ENCODE peak calls at places on chromosome 17, in four cellular contexts. O is Calu3, J is GM12865, F is upper lobe of right lung. Q is an unnamed sample.

GRCh38 chr17:30238387-30239088 is 3.0 kb upstream of the SLC6A4 start:
- DNase-seq in J (no peak), F (peak), O (no peak), Q (no peak)

GRCh38 chr17:38852771-38853291 is 690 bp downstream of the RPL23 start:
- DNase-seq in O (no peak), F (no peak), J (no peak), Q (no peak)

GRCh38 chr17:47808036-47808829 is 13.4 kb downstream of the OSBPL7 start:
- DNase-seq in O (no peak), J (no peak), F (peak), Q (no peak)

GRCh38 chr17:12619444-12620199 is 46.1 kb upstream of the MYOCD start:
- DNase-seq in O (no peak), F (no peak), J (no peak), Q (no peak)

GRCh38 chr17:59839646-59840328 is 53.0 kb downstream of the TUBD1 start:
- DNase-seq in F (no peak), O (no peak), J (peak), Q (no peak)

GRCh38 chr17:3955373-3955978 is 8.8 kb downstream of the ATP2A3 start:
- DNase-seq in J (no peak), O (no peak), F (no peak), Q (no peak)

GRCh38 chr17:65530158-65530984 is 31.1 kb downstream of the AXIN2 start:
- DNase-seq in F (no peak), J (no peak), O (no peak), Q (no peak)

GRCh38 chr17:6924121-6924676 is 71.7 kb upstream of the ALOX12 start:
- DNase-seq in O (no peak), J (no peak), F (no peak), Q (no peak)

GRCh38 chr17:9237661-9238301 is 216.5 kb downstream of the NTN1 start:
- DNase-seq in J (no peak), O (no peak), F (no peak), Q (no peak)

GRCh38 chr17:15502315-15503112 is 35.1 kb upstream of the CDRT4 start:
- DNase-seq in O (peak), J (peak), F (peak), Q (peak)

GRCh38 chr17:48545022-48545376 is at the start of gene HOXB2:
- DNase-seq in O (no peak), F (no peak), J (no peak), Q (no peak)

GRCh38 chr17:70321388-70321787 is 152.1 kb downstream of the KCNJ2 start:
- DNase-seq in O (no peak), J (no peak), F (no peak), Q (no peak)

GRCh38 chr17:40101367-40102210 is 1.2 kb upstream of the NR1D1 start:
- DNase-seq in J (no peak), F (no peak), O (no peak), Q (no peak)

GRCh38 chr17:47802341-47803022 is 19.1 kb downstream of the OSBPL7 start:
- DNase-seq in F (no peak), J (peak), O (peak), Q (no peak)

GRCh38 chr17:68295086-68295485 is 3.8 kb downstream of the ARSG start:
- DNase-seq in O (no peak), F (no peak), J (no peak), Q (no peak)

GRCh38 chr17:65455972-65456343 is 105.5 kb downstream of the AXIN2 start:
- DNase-seq in J (peak), F (no peak), O (no peak), Q (no peak)

GRCh38 chr17:19716108-19717030 is at the start of gene SLC47A2:
- DNase-seq in F (peak), O (no peak), J (no peak), Q (no peak)

GRCh38 chr17:8162997-8163977 is 539 bp upstream of the VAMP2 start:
- DNase-seq in O (no peak), F (peak), J (no peak), Q (no peak)

GRCh38 chr17:79188048-79188447 is 113.4 kb downstream of the ENGASE start:
- DNase-seq in O (peak), F (no peak), J (peak), Q (no peak)

GRCh38 chr17:82905130-82905529 is 65.3 kb upstream of the ZNF750 start:
- DNase-seq in F (no peak), J (no peak), O (no peak), Q (no peak)

GRCh38 chr17:8048736-8049135 is 9.9 kb downstream of the ALOX15B start:
- DNase-seq in J (no peak), F (peak), O (no peak), Q (no peak)

GRCh38 chr17:8029121-8029520 is 9.7 kb upstream of the ALOX15B start:
- DNase-seq in F (no peak), J (no peak), O (no peak), Q (no peak)

GRCh38 chr17:51147641-51148040 is 5.7 kb upstream of the NME1 start:
- DNase-seq in O (no peak), F (peak), J (no peak), Q (no peak)

GRCh38 chr17:39729280-39729851 is 966 bp downstream of the MIEN1 start:
- DNase-seq in F (no peak), J (no peak), O (no peak), Q (no peak)

GRCh38 chr17:19771971-19772630 is 24.0 kb upstream of the ALDH3A1 start:
- DNase-seq in F (no peak), O (no peak), J (peak), Q (no peak)

GRCh38 chr17:27569257-27569722 is 61.7 kb upstream of the LGALS9 start:
- DNase-seq in O (peak), F (no peak), J (peak), Q (no peak)

GRCh38 chr17:22138861-22139469 is 446.6 kb downstream of the KCNJ18 start:
- DNase-seq in F (no peak), O (no peak), J (no peak), Q (no peak)

GRCh38 chr17:22145605-22146178 is 453.4 kb downstream of the KCNJ18 start:
- DNase-seq in J (no peak), F (no peak), O (no peak), Q (no peak)

GRCh38 chr17:22142091-22142490 is 449.8 kb downstream of the KCNJ18 start:
- DNase-seq in J (no peak), O (no peak), F (no peak), Q (no peak)
- TF ChIP-seq CTCF in J (no peak), O (no peak), F (no peak), Q (no peak)

GRCh38 chr17:45236002-45236606 is 14.4 kb downstream of the FMNL1 start:
- DNase-seq in F (no peak), O (no peak), J (no peak), Q (no peak)
- TF ChIP-seq CTCF in F (peak), O (peak), J (no peak), Q (no peak)

DNA sequence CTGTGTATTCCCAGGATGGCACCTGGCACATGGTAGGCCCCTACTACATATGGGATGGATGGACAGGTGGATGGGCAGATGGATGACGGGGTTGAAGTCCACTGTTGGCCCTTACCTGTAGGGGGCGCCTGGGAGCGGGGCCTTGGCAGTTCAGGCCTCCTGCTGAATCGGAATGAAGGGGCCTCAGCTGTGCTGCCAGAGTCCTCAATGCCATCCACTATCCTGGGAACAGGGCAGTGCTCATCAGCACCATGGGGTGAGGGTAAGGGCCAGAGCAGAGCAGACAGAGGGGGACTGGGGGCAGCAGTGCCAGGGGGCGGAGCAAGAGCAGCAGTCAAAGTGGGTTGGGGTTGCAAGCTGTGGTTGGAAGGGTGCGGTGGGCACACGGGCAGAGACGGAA is 8.3 kb upstream of the RAB5C start:
- DNase-seq in O (peak), J (peak), F (no peak), Q (no peak)
- TF ChIP-seq CTCF in O (peak), J (peak), F (peak), Q (no peak)

GRCh38 chr17:2484876-2485275 is 26.8 kb downstream of the METTL16 start:
- DNase-seq in O (no peak), J (no peak), F (no peak), Q (no peak)
- TF ChIP-seq CTCF in O (no peak), J (no peak), F (no peak), Q (no peak)

DNA sequence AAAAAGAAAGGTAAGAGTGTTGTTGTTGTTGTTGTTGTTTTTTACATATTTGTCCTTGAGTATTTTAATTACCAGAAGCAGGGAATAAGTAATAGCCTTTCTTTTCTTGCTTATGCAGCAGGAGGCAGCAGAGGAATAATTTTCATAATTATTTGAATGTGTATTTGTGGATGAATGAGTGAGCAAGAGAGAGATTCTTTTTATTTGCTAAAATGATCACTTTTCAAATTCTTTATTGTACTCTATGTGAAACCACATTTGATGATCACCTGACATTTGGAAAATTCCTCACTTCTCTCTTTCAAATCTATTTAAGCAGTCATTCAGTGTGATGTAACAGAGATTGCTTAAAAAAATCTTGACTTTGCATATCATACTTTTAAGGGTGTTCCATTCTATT is 223.6 kb downstream of the BCAS3 start:
- DNase-seq in O (no peak), F (no peak), J (no peak), Q (no peak)
- TF ChIP-seq CTCF in O (no peak), F (no peak), J (no peak), Q (no peak)

DNA sequence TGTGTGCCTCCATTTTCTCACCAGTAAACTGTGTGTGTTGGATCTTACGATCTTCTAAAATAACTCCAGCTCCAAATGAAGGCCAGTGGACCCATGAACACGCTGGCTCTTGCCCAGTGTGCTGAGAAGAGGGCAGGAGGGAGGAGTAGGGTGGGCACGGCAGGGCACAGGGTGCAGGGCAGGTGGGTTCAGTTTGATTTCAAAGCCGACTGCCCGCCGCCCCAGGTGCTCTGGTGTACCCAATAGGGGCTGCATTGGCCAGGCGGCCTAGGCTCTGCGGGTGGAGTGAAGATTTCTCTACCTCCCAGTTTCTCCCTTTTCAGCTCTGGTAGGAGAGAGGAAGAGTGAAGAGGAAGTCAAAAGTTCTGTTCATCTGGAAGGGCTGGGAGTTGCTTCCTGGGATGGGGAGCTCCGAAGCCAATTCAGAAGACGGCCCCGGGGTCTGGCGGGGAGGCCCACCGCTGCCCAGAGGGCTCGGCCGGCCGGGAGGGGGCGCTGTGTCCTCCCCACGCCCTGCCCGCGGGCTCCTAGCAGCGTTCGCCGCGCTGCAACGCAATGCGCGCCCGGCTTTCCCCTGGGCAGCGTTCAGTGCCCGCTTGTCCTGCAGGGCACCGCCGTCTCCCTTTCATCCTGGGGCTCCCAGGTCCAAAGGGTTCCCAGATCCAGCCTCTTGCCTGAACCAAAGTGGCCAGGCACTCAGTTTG is 1.1 kb upstream of the CRHR1 start:
- DNase-seq in J (no peak), F (no peak), O (peak), Q (no peak)
- TF ChIP-seq CTCF in J (peak), F (peak), O (peak), Q (no peak)

GRCh38 chr17:56521439-56522141 is 71.9 kb upstream of the NOG start:
- DNase-seq in F (no peak), O (no peak), J (no peak), Q (no peak)
- TF ChIP-seq CTCF in F (no peak), O (no peak), J (no peak), Q (no peak)

DNA sequence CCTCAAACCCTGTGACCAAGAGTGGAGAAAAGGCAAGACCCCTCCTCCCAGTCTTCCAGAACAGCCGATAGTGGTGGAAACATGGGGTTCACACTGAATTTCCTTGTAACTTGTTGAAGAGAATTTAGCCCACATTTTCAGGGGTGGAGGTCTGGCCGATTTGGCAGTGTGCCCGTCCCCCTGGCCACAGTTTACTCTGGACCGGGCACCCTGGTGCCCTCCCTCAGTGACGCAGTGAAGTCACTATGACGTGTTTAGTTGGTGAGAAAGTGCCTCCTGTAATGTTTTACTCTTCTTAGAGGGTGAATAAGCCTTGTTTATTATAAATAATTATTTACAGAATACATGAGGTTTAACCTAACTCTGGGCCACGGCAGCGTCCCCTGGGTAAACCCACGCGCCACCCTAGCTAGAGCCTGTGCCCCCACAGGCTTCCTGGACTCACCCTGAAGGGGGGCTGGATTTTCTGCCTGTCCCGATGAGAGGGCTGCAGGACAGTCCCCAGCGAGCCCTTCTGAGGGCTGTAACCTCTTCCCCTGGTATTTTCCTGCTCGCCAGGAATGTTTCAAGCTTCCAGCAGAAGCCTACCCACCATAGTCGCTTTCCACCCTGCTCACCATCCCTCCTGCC is 316.9 kb downstream of the SEC14L1 start:
- DNase-seq in F (no peak), J (no peak), O (no peak), Q (no peak)
- TF ChIP-seq CTCF in F (no peak), J (no peak), O (no peak), Q (no peak)